ENCODE peak calls at places on chromosomes 3 and 15, in four cellular contexts. J is PC-3, C is MM.1S, Q is mammary epithelial cell. L is an unnamed sample.

GRCh38 chr15:77496710-77497107 is 76.0 kb downstream of the HMG20A start:
- DNase-seq in J (peak), C (peak), Q (peak), L (peak)

GRCh38 chr3:181274025-181274424 is 284.5 kb upstream of the DNAJC19 start:
- DNase-seq in J (no peak), C (no peak), Q (no peak), L (no peak)

GRCh38 chr3:183301937-183302580 is 49.0 kb downstream of the B3GNT5 start:
- DNase-seq in J (no peak), C (no peak), Q (peak), L (no peak)

GRCh38 chr3:130687327-130687726 is 59.3 kb downstream of the PIK3R4 start:
- DNase-seq in J (no peak), C (no peak), Q (no peak), L (no peak)

GRCh38 chr3:195768414-195768813 is 43.3 kb downstream of the MUC4 start:
- DNase-seq in J (no peak), C (no peak), Q (no peak), L (no peak)

GRCh38 chr3:113096158-113096893 is 105.5 kb downstream of the GTPBP8 start:
- DNase-seq in J (no peak), C (no peak), Q (no peak), L (no peak)

GRCh38 chr15:78263907-78264303 is 457 bp upstream of the DNAJA4 start:
- DNase-seq in J (no peak), C (no peak), Q (no peak), L (no peak)

GRCh38 chr15:22240951-22241350 is 160.6 kb downstream of the OR4M2 start:
- DNase-seq in J (no peak), C (no peak), Q (no peak), L (no peak)

GRCh38 chr15:78335985-78336384 is 4.2 kb upstream of the CRABP1 start:
- DNase-seq in J (no peak), C (no peak), Q (no peak), L (no peak)

GRCh38 chr15:47685141-47685870 is 32.0 kb upstream of the SEMA6D start:
- DNase-seq in J (peak), C (no peak), Q (peak), L (no peak)

GRCh38 chr3:194205675-194206133 is 69.8 kb downstream of the HES1 start:
- DNase-seq in J (peak), C (no peak), Q (no peak), L (no peak)

GRCh38 chr15:98646546-98647025 is 1.8 kb upstream of the IGF1R start:
- DNase-seq in J (no peak), C (no peak), Q (no peak), L (no peak)
- H3K4me3 ChIP-seq in J (peak), C (peak), Q (peak), L (peak)

GRCh38 chr3:23762214-23763039 is 43.3 kb upstream of the UBE2E1 start:
- DNase-seq in J (no peak), C (no peak), Q (no peak), L (no peak)

GRCh38 chr3:23763040-23763477 is 42.7 kb upstream of the UBE2E1 start:
- DNase-seq in J (no peak), C (no peak), Q (no peak), L (no peak)

GRCh38 chr3:23761440-23761896 is 44.3 kb upstream of the UBE2E1 start:
- DNase-seq in J (peak), C (peak), Q (peak), L (no peak)

GRCh38 chr3:23760325-23760724 is 45.4 kb upstream of the UBE2E1 start:
- DNase-seq in J (peak), C (no peak), Q (no peak), L (no peak)

DNA sequence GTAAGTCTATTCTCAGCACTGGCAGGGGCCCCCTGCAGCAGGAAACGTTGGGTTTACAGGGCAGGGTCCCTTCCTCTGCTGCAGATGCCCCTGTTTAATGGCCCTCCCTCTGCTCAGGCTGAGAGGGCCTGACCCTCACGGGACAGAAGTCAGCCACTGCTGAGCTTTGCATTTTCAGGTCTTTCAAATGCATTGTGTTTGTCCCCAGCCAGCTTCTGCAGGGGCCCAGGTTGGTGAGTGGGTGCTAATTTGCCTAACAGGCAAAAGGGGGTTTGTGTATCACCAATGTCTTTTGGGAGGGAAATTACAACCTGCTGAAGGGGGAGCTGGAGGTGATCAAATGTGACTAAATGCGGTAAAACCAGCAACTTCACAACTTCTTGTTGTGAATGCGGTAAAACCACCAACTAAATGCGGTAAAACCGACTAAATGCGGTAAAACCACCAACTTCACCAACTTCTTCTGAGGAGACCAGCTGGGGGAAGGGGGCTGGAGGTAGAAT is 44.8 kb upstream of the UBE2E1 start:
- DNase-seq in J (no peak), C (no peak), Q (no peak), L (no peak)
- TF ChIP-seq EZH2 in J (no peak), C (no peak), Q (no peak), L (no peak)

GRCh38 chr3:52052831-52053306 is 3.5 kb downstream of the DUSP7 start:
- DNase-seq in J (peak), C (no peak), Q (peak), L (no peak)

GRCh38 chr3:52051444-52051843 is 4.9 kb downstream of the DUSP7 start:
- DNase-seq in J (no peak), C (no peak), Q (no peak), L (no peak)

GRCh38 chr3:52055537-52056351 is 627 bp downstream of the DUSP7 start:
- DNase-seq in J (peak), C (peak), Q (no peak), L (no peak)

GRCh38 chr3:52054689-52055511 is 1.5 kb downstream of the DUSP7 start:
- DNase-seq in J (no peak), C (peak), Q (no peak), L (no peak)

GRCh38 chr3:52053307-52054304 is 2.8 kb downstream of the DUSP7 start:
- DNase-seq in J (peak), C (no peak), Q (peak), L (peak)
- H3K4me3 ChIP-seq in J (peak), C (no peak), Q (peak), L (peak)

GRCh38 chr15:100879046-100879445 is 585 bp upstream of the ALDH1A3 start:
- DNase-seq in J (no peak), C (no peak), Q (no peak), L (no peak)

GRCh38 chr15:100878601-100879000 is 1.0 kb upstream of the ALDH1A3 start:
- DNase-seq in J (no peak), C (no peak), Q (no peak), L (no peak)

GRCh38 chr15:100880897-100881242 is 1.2 kb downstream of the ALDH1A3 start:
- DNase-seq in J (no peak), C (no peak), Q (no peak), L (no peak)

GRCh38 chr15:100880139-100880896 is 687 bp downstream of the ALDH1A3 start:
- DNase-seq in J (no peak), C (no peak), Q (no peak), L (no peak)

DNA sequence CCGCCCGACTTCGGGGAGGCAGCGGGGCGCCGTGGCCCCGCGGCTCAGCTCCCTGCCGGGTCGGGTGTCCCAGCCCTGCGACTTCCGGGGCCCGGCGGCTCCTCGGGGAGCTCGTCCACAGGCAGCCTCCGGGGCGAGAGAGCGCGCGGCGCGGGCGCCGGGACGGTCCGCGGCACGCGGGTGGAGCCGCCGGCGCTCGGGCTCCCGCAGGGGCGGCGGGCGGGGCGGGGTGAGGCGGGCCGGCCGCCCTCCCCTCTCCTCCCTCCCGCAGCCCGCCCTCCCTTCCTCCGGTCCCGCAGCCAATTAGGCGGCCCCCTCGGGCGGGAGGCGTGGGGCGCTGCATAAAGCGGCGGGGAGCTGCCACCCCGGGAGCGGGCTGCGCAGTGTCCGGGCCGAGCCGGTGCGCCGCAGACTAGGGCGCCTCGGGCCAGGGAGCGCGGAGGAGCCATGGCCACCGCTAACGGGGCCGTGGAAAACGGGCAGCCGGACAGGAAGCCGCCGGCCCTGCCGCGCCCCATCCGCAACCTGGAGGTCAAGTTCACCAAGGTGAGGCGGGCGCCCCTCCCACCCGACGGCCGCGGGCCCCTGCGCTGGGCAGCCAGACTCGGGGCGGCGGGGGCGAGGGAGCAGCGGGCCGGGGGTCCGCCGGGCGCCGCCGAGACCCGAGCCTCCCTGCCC is at the start of gene ALDH1A3:
- DNase-seq in J (peak), C (peak), Q (peak), L (no peak)
- TF ChIP-seq EZH2 in J (no peak), C (no peak), Q (no peak), L (no peak)

DNA sequence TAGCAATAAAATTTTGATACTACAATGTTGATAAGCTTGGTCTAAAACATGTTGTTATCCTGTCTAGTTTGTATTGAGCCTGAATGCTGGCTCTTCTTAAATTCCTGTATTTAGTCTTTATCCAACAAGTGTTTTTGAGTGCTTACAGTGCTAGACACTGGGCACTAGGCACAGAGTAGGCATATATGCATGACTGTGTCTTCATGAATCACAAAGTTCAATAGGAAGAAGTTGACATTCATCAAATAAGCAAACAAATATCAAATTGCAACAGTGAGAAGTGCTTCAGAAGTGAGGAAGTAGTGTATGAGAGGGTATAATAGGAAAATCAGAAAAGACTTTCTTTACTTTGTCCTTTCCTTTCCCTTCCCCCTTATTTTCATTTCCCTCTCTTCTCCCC is 6.8 kb downstream of the CD96 start:
- DNase-seq in J (peak), C (no peak), Q (no peak), L (no peak)
- H3K4me3 ChIP-seq in J (peak), C (no peak), Q (no peak), L (no peak)

L was measured in keratinocyte.